ENCODE peak calls at places on chromosomes 2 and 18, in four cellular contexts. One of them, this sample, is unnamed.

GRCh38 chr2:59680863-59681262 is 872.6 kb downstream of the BCL11A start:
- DNase-seq in fibroblast of villous mesenchyme: no peak
- DNase-seq in endothelial cell: no peak
- DNase-seq in astrocyte: no peak
- DNase-seq in this sample: no peak

GRCh38 chr2:241489080-241489479 is 19.3 kb downstream of the STK25 start:
- DNase-seq in fibroblast of villous mesenchyme: no peak
- DNase-seq in endothelial cell: no peak
- DNase-seq in astrocyte: no peak
- DNase-seq in this sample: no peak

GRCh38 chr2:108449410-108450200 is 599 bp downstream of the GCC2 start:
- DNase-seq in fibroblast of villous mesenchyme: peak; percentile 83
- DNase-seq in endothelial cell: no peak
- DNase-seq in astrocyte: no peak
- DNase-seq in this sample: no peak

GRCh38 chr2:128424806-128425205 is 106.1 kb upstream of the HS6ST1 start:
- DNase-seq in fibroblast of villous mesenchyme: no peak
- DNase-seq in endothelial cell: no peak
- DNase-seq in astrocyte: no peak
- DNase-seq in this sample: no peak

GRCh38 chr2:23387221-23387550 is 2.2 kb downstream of the KLHL29 start:
- DNase-seq in fibroblast of villous mesenchyme: no peak
- DNase-seq in endothelial cell: no peak
- DNase-seq in astrocyte: no peak
- DNase-seq in this sample: no peak

GRCh38 chr18:76866631-76867030 is 44.3 kb downstream of the ZNF236 start:
- DNase-seq in fibroblast of villous mesenchyme: no peak
- DNase-seq in endothelial cell: no peak
- DNase-seq in astrocyte: no peak
- DNase-seq in this sample: no peak

GRCh38 chr2:161722547-161723503 is 98.6 kb downstream of the SLC4A10 start:
- DNase-seq in fibroblast of villous mesenchyme: no peak
- DNase-seq in endothelial cell: no peak
- DNase-seq in astrocyte: no peak
- DNase-seq in this sample: no peak

GRCh38 chr2:109069430-109070194 is 59.4 kb upstream of the SH3RF3 start:
- DNase-seq in fibroblast of villous mesenchyme: no peak
- DNase-seq in endothelial cell: no peak
- DNase-seq in astrocyte: no peak
- DNase-seq in this sample: peak; percentile 63

GRCh38 chr18:45255142-45255890 is 360.0 kb upstream of the SLC14A2 start:
- DNase-seq in fibroblast of villous mesenchyme: peak; percentile 92
- DNase-seq in endothelial cell: no peak
- DNase-seq in astrocyte: peak; percentile 96
- DNase-seq in this sample: no peak

GRCh38 chr18:52903858-52904257 is 563.9 kb downstream of the DCC start:
- DNase-seq in fibroblast of villous mesenchyme: no peak
- DNase-seq in endothelial cell: peak; percentile 58
- DNase-seq in astrocyte: no peak
- DNase-seq in this sample: peak; percentile 73

GRCh38 chr2:231865222-231865621 is 61.0 kb downstream of the NPPC start:
- DNase-seq in fibroblast of villous mesenchyme: no peak
- DNase-seq in endothelial cell: no peak
- DNase-seq in astrocyte: no peak
- DNase-seq in this sample: no peak

GRCh38 chr2:30293303-30293912 is 62.1 kb downstream of the LBH start:
- DNase-seq in fibroblast of villous mesenchyme: peak; percentile 2
- DNase-seq in endothelial cell: peak; percentile 7
- DNase-seq in astrocyte: peak; percentile 99
- DNase-seq in this sample: no peak

GRCh38 chr18:23249348-23249747 is 114.1 kb downstream of the CABLES1 start:
- DNase-seq in fibroblast of villous mesenchyme: no peak
- DNase-seq in endothelial cell: no peak
- DNase-seq in astrocyte: no peak
- DNase-seq in this sample: no peak

GRCh38 chr18:31424383-31424988 is 23.1 kb upstream of the DSG3 start:
- DNase-seq in fibroblast of villous mesenchyme: peak; percentile 26
- DNase-seq in endothelial cell: peak; percentile 57
- DNase-seq in astrocyte: peak; percentile 37
- DNase-seq in this sample: peak; percentile 71

GRCh38 chr2:238831177-238831576 is 16.7 kb upstream of the TWIST2 start:
- DNase-seq in fibroblast of villous mesenchyme: peak; percentile 11
- DNase-seq in endothelial cell: no peak
- DNase-seq in astrocyte: no peak
- DNase-seq in this sample: no peak

GRCh38 chr2:238838786-238839327 is 9.0 kb upstream of the TWIST2 start:
- DNase-seq in fibroblast of villous mesenchyme: no peak
- DNase-seq in endothelial cell: no peak
- DNase-seq in astrocyte: no peak
- DNase-seq in this sample: no peak

GRCh38 chr2:238839428-238839827 is 8.5 kb upstream of the TWIST2 start:
- DNase-seq in fibroblast of villous mesenchyme: no peak
- DNase-seq in endothelial cell: no peak
- DNase-seq in astrocyte: no peak
- DNase-seq in this sample: no peak

GRCh38 chr2:238834982-238835381 is 12.9 kb upstream of the TWIST2 start:
- DNase-seq in fibroblast of villous mesenchyme: no peak
- DNase-seq in endothelial cell: no peak
- DNase-seq in astrocyte: no peak
- DNase-seq in this sample: no peak

DNA sequence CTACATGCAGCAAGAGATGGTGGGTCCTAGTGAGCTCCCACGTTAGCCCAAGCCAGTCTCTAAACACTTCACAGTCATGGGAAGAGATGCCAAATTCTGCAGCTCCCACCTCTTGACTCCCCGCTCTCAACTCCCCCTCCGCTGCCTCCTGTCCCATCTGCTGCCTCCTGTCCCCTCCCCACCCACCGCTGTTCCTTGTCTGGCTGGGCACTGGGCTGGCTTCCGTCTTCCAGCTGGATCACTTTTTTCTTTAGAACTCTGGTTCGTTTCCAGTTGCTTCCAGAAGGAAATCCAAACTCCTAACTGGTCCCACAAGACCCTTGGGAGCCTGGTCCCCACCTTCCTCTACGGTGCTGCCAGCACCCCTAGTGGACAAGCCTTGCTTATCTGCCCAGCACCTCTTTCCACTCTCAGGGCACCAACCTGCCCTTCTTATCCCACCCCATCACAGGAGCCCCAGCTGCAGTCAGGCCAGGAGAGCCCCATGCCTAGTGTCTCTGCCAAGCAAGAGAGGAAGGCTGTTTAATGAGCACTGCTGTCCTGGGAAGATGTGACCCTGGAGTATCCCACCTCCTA is 12.1 kb upstream of the TWIST2 start:
- DNase-seq in fibroblast of villous mesenchyme: no peak
- DNase-seq in endothelial cell: no peak
- DNase-seq in astrocyte: no peak
- DNase-seq in this sample: no peak
- TF ChIP-seq CTCF in fibroblast of villous mesenchyme: peak; percentile 33
- TF ChIP-seq CTCF in endothelial cell: no peak
- TF ChIP-seq CTCF in astrocyte: no peak
- TF ChIP-seq CTCF in this sample: no peak

GRCh38 chr2:10303634-10304378 is 1.1 kb downstream of the HPCAL1 start:
- DNase-seq in fibroblast of villous mesenchyme: peak; percentile 71
- DNase-seq in endothelial cell: peak; percentile 61
- DNase-seq in astrocyte: no peak
- DNase-seq in this sample: peak; percentile 50
- TF ChIP-seq CTCF in fibroblast of villous mesenchyme: peak; percentile 21
- TF ChIP-seq CTCF in endothelial cell: peak; percentile 6
- TF ChIP-seq CTCF in astrocyte: no peak
- TF ChIP-seq CTCF in this sample: no peak

GRCh38 chr2:65016789-65017188 is 27.6 kb downstream of the SLC1A4 start:
- DNase-seq in fibroblast of villous mesenchyme: no peak
- DNase-seq in endothelial cell: no peak
- DNase-seq in astrocyte: no peak
- DNase-seq in this sample: no peak

GRCh38 chr2:65015731-65016130 is 26.5 kb downstream of the SLC1A4 start:
- DNase-seq in fibroblast of villous mesenchyme: peak; percentile 19
- DNase-seq in endothelial cell: no peak
- DNase-seq in astrocyte: peak; percentile 73
- DNase-seq in this sample: no peak

GRCh38 chr2:65019010-65019409 is 29.8 kb downstream of the SLC1A4 start:
- DNase-seq in fibroblast of villous mesenchyme: no peak
- DNase-seq in endothelial cell: no peak
- DNase-seq in astrocyte: no peak
- DNase-seq in this sample: no peak

GRCh38 chr2:65018141-65018582 is 29.0 kb downstream of the SLC1A4 start:
- DNase-seq in fibroblast of villous mesenchyme: no peak
- DNase-seq in endothelial cell: no peak
- DNase-seq in astrocyte: no peak
- DNase-seq in this sample: no peak

DNA sequence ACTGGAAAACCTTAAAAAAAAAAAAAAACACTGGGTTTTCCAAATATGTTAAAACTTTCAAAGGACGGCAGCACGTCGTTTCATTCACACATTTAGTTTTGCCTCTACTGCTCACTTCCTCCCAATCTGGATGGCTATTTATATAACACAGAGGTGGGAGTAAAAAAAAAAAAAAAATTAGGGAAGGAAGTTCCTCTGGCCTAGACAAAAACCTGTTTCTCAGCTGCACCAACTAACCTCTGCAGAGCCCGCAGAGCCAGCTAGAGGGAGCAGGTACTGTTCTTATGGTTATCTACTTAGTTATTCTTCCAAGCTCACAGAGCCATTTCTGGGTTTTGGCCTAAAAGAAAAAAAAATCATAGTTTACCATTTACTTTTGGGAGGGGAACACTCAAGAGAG is 28.1 kb downstream of the SLC1A4 start:
- DNase-seq in fibroblast of villous mesenchyme: no peak
- DNase-seq in endothelial cell: no peak
- DNase-seq in astrocyte: no peak
- DNase-seq in this sample: no peak
- TF ChIP-seq CTCF in fibroblast of villous mesenchyme: peak; percentile 35
- TF ChIP-seq CTCF in endothelial cell: no peak
- TF ChIP-seq CTCF in astrocyte: no peak
- TF ChIP-seq CTCF in this sample: no peak

GRCh38 chr2:212554233-212554632 is 15.6 kb upstream of the ERBB4 start:
- DNase-seq in fibroblast of villous mesenchyme: no peak
- DNase-seq in endothelial cell: no peak
- DNase-seq in astrocyte: no peak
- DNase-seq in this sample: no peak

GRCh38 chr2:212549463-212549862 is 10.9 kb upstream of the ERBB4 start:
- DNase-seq in fibroblast of villous mesenchyme: no peak
- DNase-seq in endothelial cell: no peak
- DNase-seq in astrocyte: no peak
- DNase-seq in this sample: no peak

GRCh38 chr2:212546669-212547068 is 8.1 kb upstream of the ERBB4 start:
- DNase-seq in fibroblast of villous mesenchyme: no peak
- DNase-seq in endothelial cell: no peak
- DNase-seq in astrocyte: no peak
- DNase-seq in this sample: no peak

GRCh38 chr2:212547716-212548458 is 9.3 kb upstream of the ERBB4 start:
- DNase-seq in fibroblast of villous mesenchyme: no peak
- DNase-seq in endothelial cell: no peak
- DNase-seq in astrocyte: no peak
- DNase-seq in this sample: no peak

GRCh38 chr2:212548459-212548815 is 9.8 kb upstream of the ERBB4 start:
- DNase-seq in fibroblast of villous mesenchyme: peak; percentile 23
- DNase-seq in endothelial cell: peak; percentile 21
- DNase-seq in astrocyte: peak; percentile 29
- DNase-seq in this sample: no peak
- TF ChIP-seq CTCF in fibroblast of villous mesenchyme: no peak
- TF ChIP-seq CTCF in endothelial cell: no peak
- TF ChIP-seq CTCF in astrocyte: peak; percentile 55
- TF ChIP-seq CTCF in this sample: no peak